ENCODE peak calls at places on chromosomes 4 and X, in ten cellular contexts. B is GM23338, E is upper lobe of right lung, J is ascending aorta, A is psoas muscle, Q is lower lobe of right lung, S is A549, M is stomach, T is neural progenitor cell, C is RWPE1. U is an unnamed sample.

GRCh38 chrX:74656079-74656745 is 41.8 kb upstream of the RLIM start:
- DNase-seq in B (peak), E (no peak), J (no peak), A (no peak), Q (no peak), S (no peak), M (no peak), T (no peak), C (no peak), U (no peak)

GRCh38 chrX:105260291-105261043 is 40.0 kb upstream of the TEX13A start:
- DNase-seq in B (no peak), E (no peak), J (no peak), A (no peak), Q (no peak), S (no peak), M (no peak), T (no peak), C (no peak), U (no peak)

GRCh38 chrX:139931646-139932076 is 1.2 kb downstream of the ATP11C start:
- DNase-seq in B (no peak), E (no peak), J (no peak), A (no peak), Q (no peak), S (no peak), M (no peak), T (no peak), C (no peak), U (peak)

GRCh38 chrX:141341341-141341740 is 99.0 kb upstream of the SPANXC start:
- DNase-seq in B (no peak), E (no peak), J (no peak), A (no peak), Q (no peak), S (peak), M (no peak), T (no peak), C (peak), U (no peak)

GRCh38 chr4:17030543-17030942 is 132.1 kb upstream of the LDB2 start:
- DNase-seq in B (no peak), E (no peak), J (no peak), A (no peak), Q (no peak), S (peak), M (no peak), T (no peak), C (peak), U (no peak)

GRCh38 chr4:164856396-164856795 is 20.6 kb upstream of the APELA start:
- DNase-seq in B (no peak), E (no peak), J (no peak), A (no peak), Q (no peak), S (no peak), M (no peak), T (no peak), C (no peak), U (no peak)

GRCh38 chrX:17736856-17737706 is at the start of gene SCML1:
- DNase-seq in B (peak), E (peak), J (peak), A (peak), Q (peak), S (peak), M (peak), T (peak), C (peak), U (peak)

GRCh38 chrX:138691186-138691585 is 20.3 kb downstream of the FGF13 start:
- DNase-seq in B (no peak), E (no peak), J (no peak), A (no peak), Q (no peak), S (no peak), M (no peak), T (no peak), C (no peak), U (no peak)

GRCh38 chr4:3858765-3859388 is 92.7 kb downstream of the ADRA2C start:
- DNase-seq in B (no peak), E (no peak), J (no peak), A (no peak), Q (peak), S (no peak), M (no peak), T (no peak), C (no peak), U (no peak)

GRCh38 chr4:123031664-123032063 is 109.3 kb upstream of the NUDT6 start:
- DNase-seq in B (no peak), E (no peak), J (no peak), A (no peak), Q (no peak), S (no peak), M (no peak), T (no peak), C (no peak), U (no peak)

GRCh38 chr4:40573593-40574311 is 55.9 kb downstream of the RBM47 start:
- DNase-seq in B (no peak), E (no peak), J (no peak), A (no peak), Q (no peak), S (no peak), M (no peak), T (no peak), C (no peak), U (no peak)

GRCh38 chr4:7865533-7865932 is 74.1 kb downstream of the AFAP1 start:
- DNase-seq in B (no peak), E (no peak), J (no peak), A (no peak), Q (no peak), S (no peak), M (no peak), T (no peak), C (no peak), U (no peak)

GRCh38 chr4:141654098-141654497 is 17.7 kb downstream of the IL15 start:
- DNase-seq in B (peak), E (no peak), J (no peak), A (peak), Q (peak), S (peak), M (no peak), T (peak), C (no peak), U (no peak)

GRCh38 chrX:13013353-13014110 is 30.9 kb downstream of the FAM9C start:
- DNase-seq in B (no peak), E (no peak), J (no peak), A (no peak), Q (no peak), S (peak), M (no peak), T (no peak), C (no peak), U (no peak)

GRCh38 chr4:180993179-180993841 is 1249.9 kb upstream of the TENM3 start:
- DNase-seq in B (peak), E (no peak), J (no peak), A (no peak), Q (no peak), S (no peak), M (no peak), T (no peak), C (no peak), U (no peak)

GRCh38 chrX:63930140-63930539 is 145.1 kb upstream of the ARHGEF9 start:
- DNase-seq in B (peak), E (no peak), J (no peak), A (no peak), Q (no peak), S (peak), M (no peak), T (peak), C (no peak), U (no peak)

GRCh38 chr4:93066746-93067145 is 761.8 kb upstream of the ATOH1 start:
- DNase-seq in B (no peak), E (no peak), J (no peak), A (no peak), Q (no peak), S (no peak), M (no peak), T (no peak), C (peak), U (no peak)

GRCh38 chrX:41066969-41067368 is 18.3 kb upstream of the USP9X start:
- DNase-seq in B (no peak), E (no peak), J (no peak), A (no peak), Q (no peak), S (no peak), M (no peak), T (no peak), C (no peak), U (no peak)

GRCh38 chrX:10939384-10939783 is 171.7 kb upstream of the HCCS start:
- DNase-seq in B (no peak), E (no peak), J (no peak), A (no peak), Q (no peak), S (peak), M (no peak), T (no peak), C (peak), U (no peak)

GRCh38 chr4:80360900-80361299 is 25.4 kb downstream of the CFAP299 start:
- DNase-seq in B (no peak), E (no peak), J (no peak), A (no peak), Q (no peak), S (no peak), M (no peak), T (no peak), C (no peak), U (no peak)

GRCh38 chr4:180205276-180205675 is 2037.9 kb upstream of the TENM3 start:
- DNase-seq in B (no peak), E (no peak), J (no peak), A (no peak), Q (no peak), S (no peak), M (no peak), T (no peak), C (no peak), U (no peak)

GRCh38 chr4:98688416-98689290 is 30.2 kb upstream of the TSPAN5 start:
- DNase-seq in B (no peak), E (no peak), J (no peak), A (no peak), Q (no peak), S (peak), M (no peak), T (peak), C (peak), U (no peak)

GRCh38 chr4:153759407-153760226 is at the start of gene RNF175:
- DNase-seq in B (peak), E (no peak), J (no peak), A (peak), Q (no peak), S (no peak), M (no peak), T (peak), C (no peak), U (peak)

GRCh38 chr4:102363033-102363432 is 17.8 kb upstream of the SLC39A8 start:
- DNase-seq in B (no peak), E (no peak), J (no peak), A (no peak), Q (no peak), S (no peak), M (no peak), T (no peak), C (no peak), U (no peak)

GRCh38 chr4:73453701-73454005 is 17.6 kb downstream of the AFP start:
- DNase-seq in B (no peak), E (no peak), J (no peak), A (no peak), Q (no peak), S (no peak), M (no peak), T (no peak), C (no peak), U (no peak)

GRCh38 chrX:13260598-13260997 is 59.3 kb downstream of the ATXN3L start:
- DNase-seq in B (no peak), E (no peak), J (no peak), A (no peak), Q (no peak), S (no peak), M (no peak), T (no peak), C (no peak), U (no peak)

GRCh38 chr4:54954656-54955388 is 170.6 kb downstream of the KDR start:
- DNase-seq in B (no peak), E (no peak), J (no peak), A (no peak), Q (no peak), S (no peak), M (no peak), T (no peak), C (no peak), U (no peak)

GRCh38 chrX:50726296-50726695 is 87.7 kb downstream of the SHROOM4 start:
- DNase-seq in B (peak), E (no peak), J (no peak), A (no peak), Q (no peak), S (no peak), M (no peak), T (no peak), C (no peak), U (no peak)

GRCh38 chrX:55867254-55867653 is 149.7 kb downstream of the RRAGB start:
- DNase-seq in B (no peak), E (no peak), J (no peak), A (no peak), Q (no peak), S (no peak), M (no peak), T (no peak), C (peak), U (no peak)

GRCh38 chrX:33721927-33722326 is 410.2 kb downstream of the FAM47A start:
- DNase-seq in B (no peak), E (no peak), J (no peak), A (no peak), Q (no peak), S (no peak), M (no peak), T (no peak), C (no peak), U (no peak)
- H3K27ac ChIP-seq in B (no peak), E (no peak), J (no peak), A (no peak), Q (no peak), S (no peak), M (no peak), T (no peak), C (no peak), U (no peak)

GRCh38 chrX:49163555-49164419 is 1.2 kb downstream of the MAGIX start:
- DNase-seq in B (peak), E (peak), J (peak), A (peak), Q (peak), S (peak), M (peak), T (peak), C (peak), U (peak)

GRCh38 chrX:49167740-49168108 is 4.0 kb upstream of the PLP2 start:
- DNase-seq in B (no peak), E (no peak), J (no peak), A (no peak), Q (no peak), S (no peak), M (no peak), T (no peak), C (no peak), U (no peak)

GRCh38 chrX:49164589-49165360 is 2.2 kb downstream of the MAGIX start:
- DNase-seq in B (no peak), E (no peak), J (no peak), A (no peak), Q (no peak), S (no peak), M (no peak), T (no peak), C (no peak), U (no peak)

GRCh38 chrX:49166914-49167739 is 4.6 kb downstream of the MAGIX start:
- DNase-seq in B (peak), E (peak), J (peak), A (peak), Q (peak), S (no peak), M (peak), T (peak), C (no peak), U (no peak)

GRCh38 chrX:49165901-49166881 is 3.6 kb downstream of the MAGIX start:
- DNase-seq in B (peak), E (peak), J (no peak), A (peak), Q (peak), S (no peak), M (peak), T (peak), C (peak), U (peak)
- TF ChIP-seq CTCF in B (peak), E (peak), J (no peak), A (peak), Q (peak), S (no peak), M (no peak), T (peak), C (peak), U (peak)

GRCh38 chr4:37757121-37757520 is 69.4 kb upstream of the PGM2 start:
- DNase-seq in B (no peak), E (no peak), J (no peak), A (no peak), Q (no peak), S (no peak), M (no peak), T (no peak), C (no peak), U (no peak)

GRCh38 chr4:37757705-37758104 is 68.8 kb upstream of the PGM2 start:
- DNase-seq in B (no peak), E (no peak), J (no peak), A (no peak), Q (no peak), S (no peak), M (no peak), T (no peak), C (no peak), U (no peak)

GRCh38 chr4:37758226-37758625 is 68.3 kb upstream of the PGM2 start:
- DNase-seq in B (no peak), E (no peak), J (no peak), A (no peak), Q (no peak), S (no peak), M (no peak), T (no peak), C (peak), U (no peak)

GRCh38 chr4:37749398-37749988 is 63.3 kb upstream of the RELL1 start:
- DNase-seq in B (no peak), E (no peak), J (no peak), A (no peak), Q (no peak), S (no peak), M (no peak), T (no peak), C (no peak), U (no peak)

DNA sequence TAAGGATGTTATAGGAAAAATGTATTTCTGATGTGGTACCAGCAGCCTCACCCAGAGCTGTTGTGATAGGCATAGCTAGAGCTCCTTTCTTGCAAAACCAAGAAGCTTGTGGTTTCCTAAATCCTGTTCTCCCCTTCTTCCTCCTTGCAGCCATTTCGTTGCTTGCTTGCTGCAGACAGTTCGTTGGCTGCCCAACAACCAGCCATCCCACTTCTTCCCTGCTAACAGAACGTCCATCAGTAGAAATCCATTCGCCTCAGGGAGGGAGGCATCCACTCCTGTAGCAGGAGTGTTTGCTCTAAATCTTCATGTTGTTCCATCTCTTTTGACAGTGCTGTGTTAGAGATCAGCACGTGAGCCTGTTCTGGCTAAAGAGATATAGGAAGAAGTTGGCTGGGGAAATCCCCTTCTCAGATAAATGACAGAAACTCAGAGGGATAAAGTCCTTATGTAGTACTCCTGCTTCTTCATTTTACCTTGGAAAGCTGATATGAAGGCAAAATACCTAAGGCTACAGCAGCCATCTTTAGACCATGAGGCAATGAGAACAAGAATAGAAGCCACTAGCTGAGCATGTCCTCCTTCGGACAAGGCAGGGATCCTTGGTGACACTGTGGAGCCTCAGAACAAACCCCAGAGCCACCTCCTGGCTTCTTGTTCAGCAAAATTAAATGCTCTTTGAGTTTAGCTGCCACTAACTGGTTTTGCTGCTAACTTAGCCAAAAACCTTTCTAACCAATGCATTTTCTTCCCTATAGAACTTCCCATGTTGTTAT is 68.4 kb upstream of the RELL1 start:
- DNase-seq in B (no peak), E (no peak), J (no peak), A (no peak), Q (no peak), S (no peak), M (no peak), T (no peak), C (no peak), U (no peak)
- H3K27ac ChIP-seq in B (no peak), E (peak), J (no peak), A (peak), Q (peak), S (no peak), M (no peak), T (no peak), C (no peak), U (no peak)

DNA sequence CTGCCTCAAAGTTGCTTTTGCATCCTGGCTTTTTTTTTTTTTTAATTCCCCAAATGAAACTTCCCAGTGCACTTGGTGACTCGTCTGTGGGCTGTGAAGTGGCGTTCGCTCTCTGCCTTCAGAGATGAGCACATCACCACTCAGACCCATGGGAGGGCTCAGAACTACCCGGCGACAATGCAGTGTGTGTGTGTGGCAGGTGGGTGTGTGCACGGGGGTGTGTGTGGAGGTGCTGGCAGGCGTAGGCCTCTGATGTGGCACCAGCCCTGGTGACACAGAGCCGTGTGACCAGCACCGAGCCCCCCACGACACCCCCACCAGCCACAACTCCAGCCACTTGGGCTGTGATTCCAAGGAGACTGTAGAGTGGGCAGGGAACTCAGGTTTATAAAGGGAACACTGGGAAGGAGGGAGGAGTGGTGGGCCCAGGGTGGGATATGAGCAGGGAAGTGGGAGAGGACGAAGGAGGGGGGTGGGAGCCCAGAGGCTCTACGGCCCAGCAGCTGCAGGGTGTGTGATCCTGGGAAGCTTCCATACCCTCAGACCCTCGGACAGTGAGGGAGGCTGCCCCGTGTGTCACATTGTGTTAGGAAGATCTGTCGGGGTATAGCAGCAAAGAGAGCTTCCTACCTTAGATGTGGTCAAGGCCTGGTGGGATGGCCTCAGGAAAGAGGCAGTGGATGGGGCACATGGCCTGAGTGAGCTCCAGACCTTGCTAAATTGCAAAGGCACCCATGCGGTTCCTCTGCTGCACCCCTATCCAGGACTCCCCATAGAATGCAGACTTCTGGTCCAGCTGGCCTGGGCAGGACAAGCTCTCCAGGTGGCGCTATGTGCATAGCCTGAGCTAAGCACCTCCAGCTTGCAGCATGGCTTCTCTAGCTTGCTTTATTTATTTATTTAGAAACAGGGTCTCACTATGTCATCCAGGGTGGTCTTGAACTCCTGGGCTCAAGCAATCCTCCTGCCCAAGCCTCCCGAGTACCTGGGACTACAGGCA is 5.8 kb upstream of the WFS1 start:
- DNase-seq in B (peak), E (no peak), J (no peak), A (no peak), Q (peak), S (peak), M (peak), T (peak), C (no peak), U (no peak)
- TF ChIP-seq CTCF in B (peak), E (peak), J (peak), A (peak), Q (peak), S (peak), M (peak), T (peak), C (no peak), U (peak)